ENCODE peak calls at places on chromosomes 5 and 9, in ten cellular contexts. A, W, N, J, H, Q, U, X, C and O are unnamed samples. For H3K36me3 and H3K4me1, the result is how much of the 10 kb centered on the place peaks cover.

GRCh38 chr9:89845862-89846261 is 241.1 kb downstream of the GADD45G start:
- DNase-seq in Q (peak), U (no peak), H (no peak), A (no peak), C (peak), W (no peak), N (no peak), X (no peak), J (no peak), O (no peak)

GRCh38 chr9:134785325-134786108 is 95.1 kb upstream of the FCN2 start:
- DNase-seq in X (no peak), N (peak), H (no peak), J (no peak), W (peak), Q (no peak), U (no peak), A (no peak), C (no peak), O (no peak)

GRCh38 chr5:163730206-163730782 is 224.9 kb downstream of the MAT2B start:
- DNase-seq in X (no peak), J (peak), Q (no peak), U (no peak), A (no peak), C (no peak), H (no peak), W (no peak), N (no peak), O (no peak)

GRCh38 chr5:149133795-149134777 is 7.2 kb upstream of the ABLIM3 start:
- DNase-seq in W (peak), C (peak), H (no peak), Q (peak), U (peak), X (peak), J (no peak), N (peak), A (no peak), O (no peak)

GRCh38 chr5:75275736-75276135 is 39.1 kb upstream of the ANKRD31 start:
- DNase-seq in X (no peak), H (no peak), A (no peak), W (no peak), J (no peak), Q (no peak), U (no peak), C (no peak), N (no peak), O (no peak)

GRCh38 chr5:162474239-162474638 is 406.7 kb downstream of the GABRG2 start:
- DNase-seq in A (no peak), N (no peak), J (no peak), C (no peak), W (no peak), X (no peak), U (no peak), Q (no peak), H (no peak), O (no peak)

GRCh38 chr9:18489861-18490260 is 15.9 kb downstream of the ADAMTSL1 start:
- DNase-seq in X (no peak), J (no peak), H (no peak), N (no peak), W (peak), U (no peak), C (no peak), A (no peak), Q (no peak), O (no peak)

GRCh38 chr9:37911271-37911681 is 7.3 kb upstream of the SLC25A51 start:
- DNase-seq in H (no peak), C (no peak), W (no peak), X (no peak), N (no peak), U (no peak), A (no peak), Q (no peak), J (peak), O (peak)

GRCh38 chr5:10563940-10564837 is at the start of gene ANKRD33B:
- DNase-seq in C (no peak), X (peak), N (peak), H (peak), J (peak), Q (no peak), U (no peak), W (peak), A (peak), O (no peak)

GRCh38 chr9:899440-900184 is 58.1 kb downstream of the DMRT1 start:
- DNase-seq in C (no peak), A (no peak), N (no peak), J (no peak), Q (no peak), W (no peak), U (no peak), X (peak), H (no peak), O (no peak)

GRCh38 chr9:98709968-98710965 is 1.5 kb upstream of the GABBR2 start:
- DNase-seq in U (no peak), J (peak), N (no peak), W (peak), C (no peak), Q (no peak), H (no peak), X (peak), A (peak), O (no peak)

GRCh38 chr9:82972446-82972845 is 90.5 kb downstream of the RASEF start:
- DNase-seq in X (no peak), W (no peak), U (no peak), Q (no peak), N (no peak), J (no peak), C (no peak), H (no peak), A (no peak), O (no peak)

GRCh38 chr5:69444127-69444754 is 29.3 kb downstream of the MARVELD2 start:
- DNase-seq in J (no peak), Q (no peak), X (no peak), H (no peak), C (no peak), W (peak), U (no peak), N (no peak), A (no peak), O (no peak)

GRCh38 chr5:122313001-122313402 is 965 bp downstream of the SNCAIP start:
- DNase-seq in Q (no peak), X (peak), A (no peak), N (no peak), C (no peak), J (no peak), H (no peak), U (no peak), W (peak), O (no peak)

GRCh38 chr5:144083185-144083584 is 87.3 kb downstream of the YIPF5 start:
- DNase-seq in N (no peak), Q (no peak), W (no peak), J (no peak), X (no peak), C (no peak), U (no peak), A (no peak), H (no peak), O (no peak)

GRCh38 chr5:133890308-133890707 is 78.1 kb downstream of the C5orf15 start:
- DNase-seq in J (no peak), Q (no peak), X (no peak), A (no peak), U (no peak), N (no peak), C (no peak), W (no peak), H (no peak), O (no peak)

GRCh38 chr9:130768265-130768664 is 66.8 kb upstream of the ABL1 start:
- DNase-seq in N (no peak), Q (no peak), W (no peak), A (no peak), X (no peak), C (no peak), H (no peak), J (no peak), U (no peak), O (no peak)

GRCh38 chr9:36868591-36869282 is 165.3 kb downstream of the PAX5 start:
- DNase-seq in W (no peak), Q (no peak), U (no peak), N (no peak), X (no peak), H (peak), C (no peak), A (no peak), J (no peak), O (no peak)

GRCh38 chr5:81750308-81751008 is 439 bp downstream of the SSBP2 start:
- DNase-seq in H (no peak), U (no peak), J (peak), A (no peak), X (peak), Q (no peak), W (no peak), C (no peak), N (no peak), O (no peak)

GRCh38 chr5:36242534-36243144 is 914 bp upstream of the NADK2 start:
- DNase-seq in X (no peak), C (no peak), A (peak), J (no peak), W (no peak), N (no peak), U (no peak), Q (no peak), H (peak), O (no peak)

GRCh38 chr5:664343-664993 is 28.7 kb downstream of the TPPP start:
- DNase-seq in A (no peak), X (no peak), Q (no peak), C (no peak), H (peak), N (no peak), J (no peak), U (no peak), W (no peak), O (no peak)

GRCh38 chr9:124060844-124061605 is 49.5 kb downstream of the LHX2 start:
- DNase-seq in N (no peak), W (no peak), X (no peak), C (no peak), Q (no peak), J (no peak), H (no peak), A (no peak), U (no peak), O (no peak)

GRCh38 chr5:178280631-178281030 is 48.0 kb upstream of the PHYKPL start:
- DNase-seq in C (no peak), A (no peak), Q (no peak), J (no peak), X (no peak), H (peak), U (no peak), N (peak), W (no peak), O (no peak)

GRCh38 chr9:89919171-89919681 is 314.4 kb downstream of the GADD45G start:
- DNase-seq in H (no peak), X (no peak), U (no peak), J (peak), W (no peak), N (peak), A (no peak), C (peak), Q (peak), O (peak)

GRCh38 chr9:135343733-135344522 is 135.7 kb upstream of the PPP1R26 start:
- DNase-seq in Q (no peak), C (no peak), J (peak), W (peak), U (no peak), X (peak), H (peak), N (peak), A (peak), O (no peak)

GRCh38 chr9:87392091-87392490 is 105.6 kb upstream of the DAPK1 start:
- DNase-seq in Q (no peak), U (no peak), J (no peak), A (no peak), X (no peak), C (no peak), N (no peak), H (no peak), W (no peak), O (no peak)

GRCh38 chr9:129548571-129549135 is 72.2 kb downstream of the C9orf50 start:
- DNase-seq in J (no peak), U (peak), Q (no peak), X (no peak), A (no peak), H (no peak), N (peak), C (no peak), W (no peak), O (peak)

GRCh38 chr5:151106509-151106908 is 25.7 kb upstream of the TNIP1 start:
- DNase-seq in U (no peak), N (no peak), C (no peak), A (no peak), J (no peak), X (no peak), W (no peak), Q (no peak), H (no peak), O (no peak)

GRCh38 chr5:151107084-151107483 is 26.2 kb upstream of the TNIP1 start:
- DNase-seq in N (no peak), Q (no peak), C (no peak), A (no peak), H (no peak), J (no peak), X (no peak), W (no peak), U (no peak), O (no peak)

GRCh38 chr5:151105561-151105960 is 24.7 kb upstream of the TNIP1 start:
- DNase-seq in N (no peak), W (no peak), C (no peak), X (no peak), U (no peak), J (no peak), H (no peak), Q (no peak), A (no peak), O (no peak)

GRCh38 chr5:151106073-151106472 is 25.2 kb upstream of the TNIP1 start:
- DNase-seq in X (no peak), A (no peak), C (no peak), U (no peak), N (no peak), Q (no peak), W (no peak), J (no peak), H (no peak), O (no peak)

DNA sequence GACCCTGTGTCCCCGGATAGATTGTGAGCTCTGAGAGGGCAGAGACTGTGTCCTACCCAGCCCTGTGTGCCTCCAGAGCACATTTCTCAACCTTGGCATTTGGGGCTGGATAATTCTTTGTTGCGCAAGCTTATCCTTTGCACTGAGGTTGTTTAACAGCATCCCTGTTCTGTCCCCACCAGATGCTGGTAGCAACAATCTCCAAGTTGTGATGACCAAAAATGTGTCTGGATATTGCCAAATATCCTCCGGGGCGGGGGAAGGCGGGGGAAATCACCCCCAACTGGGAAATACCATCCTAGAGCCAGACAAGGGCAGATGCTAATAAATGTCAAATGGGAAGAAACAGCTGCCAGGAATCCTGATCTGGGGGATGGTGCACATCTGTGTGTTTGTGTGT is 24.0 kb upstream of the TNIP1 start:
- DNase-seq in A (no peak), X (peak), Q (no peak), H (no peak), U (no peak), C (peak), W (no peak), N (no peak), J (no peak), O (peak)
- H3K36me3 ChIP-seq in A (half or more), X (half or more), Q (under half), H (under half), U (under half), C (half or more), W (under half), N (half or more), J (half or more), O (under half)

DNA sequence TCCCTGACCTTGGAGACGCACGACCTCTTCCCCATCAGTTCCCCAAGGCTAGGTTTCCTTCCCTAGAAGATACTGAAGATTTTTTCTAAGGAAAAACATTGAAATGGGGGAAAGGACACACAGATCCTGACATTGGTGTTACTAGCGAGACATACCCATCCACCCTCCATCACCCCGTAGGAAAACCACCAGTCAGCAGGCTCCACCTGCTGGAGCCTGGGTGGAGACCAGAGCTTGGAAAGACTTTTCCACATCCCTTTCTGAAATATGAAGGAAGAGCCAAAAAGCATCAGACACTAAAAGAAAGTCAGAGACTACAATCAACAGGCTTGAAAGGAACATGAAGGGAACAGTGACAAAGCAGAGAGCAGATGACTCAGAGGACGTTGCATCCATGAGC is 638.0 kb downstream of the IRX1 start:
- DNase-seq in J (no peak), Q (peak), A (no peak), X (no peak), N (no peak), U (no peak), H (no peak), C (no peak), W (no peak), O (no peak)
- H3K4me1 ChIP-seq in J (under half), Q (under half), A (under half), X (under half), N (under half), U (under half), H (under half), C (under half), W (under half), O (under half)

DNA sequence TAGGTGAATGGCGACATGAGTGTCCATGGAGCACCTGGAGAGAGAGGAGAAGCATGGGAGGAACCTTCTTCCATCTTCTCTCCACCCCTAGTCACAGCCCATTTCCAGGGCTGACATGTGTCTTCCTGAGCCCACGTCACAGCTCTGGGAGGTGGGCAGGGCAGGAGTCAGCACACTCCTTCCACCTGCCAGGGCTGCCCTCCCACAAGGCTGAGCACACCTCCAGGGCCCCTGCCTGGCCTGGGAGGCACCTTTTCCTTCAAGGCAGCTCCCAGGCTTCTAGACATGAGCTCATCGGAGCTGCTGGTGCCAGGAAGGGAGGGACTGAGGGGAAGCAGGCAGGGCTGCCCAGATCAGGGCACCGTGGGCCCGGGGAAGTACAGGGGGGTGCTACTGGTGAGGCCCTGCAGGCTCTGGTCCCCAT is 13.6 kb upstream of the SYNPO start:
- DNase-seq in N (peak), W (peak), U (no peak), H (peak), X (no peak), C (no peak), Q (no peak), A (no peak), J (no peak), O (no peak)
- H3K4me3 ChIP-seq in N (peak), W (peak), U (peak), H (peak), X (no peak), C (peak), Q (peak), A (no peak), J (no peak), O (peak)

GRCh38 chr5:141668601-141669265 is 13.3 kb downstream of the ARAP3 start:
- DNase-seq in A (no peak), C (no peak), U (no peak), H (no peak), N (no peak), X (no peak), Q (no peak), W (peak), J (no peak), O (no peak)

GRCh38 chr5:141669519-141669918 is 12.5 kb downstream of the ARAP3 start:
- DNase-seq in X (no peak), Q (no peak), H (no peak), U (no peak), J (no peak), N (no peak), W (no peak), C (no peak), A (no peak), O (no peak)

GRCh38 chr5:141663506-141663905 is 12.3 kb upstream of the FCHSD1 start:
- DNase-seq in A (no peak), J (no peak), C (no peak), Q (no peak), X (no peak), W (no peak), H (no peak), U (no peak), N (no peak), O (no peak)

GRCh38 chr5:141664733-141665461 is 13.7 kb upstream of the FCHSD1 start:
- DNase-seq in Q (no peak), U (no peak), C (peak), X (peak), A (peak), N (peak), H (peak), W (peak), J (peak), O (no peak)

GRCh38 chr5:141665995-141666940 is 15.1 kb upstream of the FCHSD1 start:
- DNase-seq in X (no peak), A (no peak), C (no peak), H (no peak), N (no peak), Q (no peak), J (no peak), W (no peak), U (no peak), O (no peak)
- H3K36me3 ChIP-seq in X (under half), A (under half), C (under half), H (under half), N (under half), Q (under half), J (under half), W (under half), U (under half), O (under half)

DNA sequence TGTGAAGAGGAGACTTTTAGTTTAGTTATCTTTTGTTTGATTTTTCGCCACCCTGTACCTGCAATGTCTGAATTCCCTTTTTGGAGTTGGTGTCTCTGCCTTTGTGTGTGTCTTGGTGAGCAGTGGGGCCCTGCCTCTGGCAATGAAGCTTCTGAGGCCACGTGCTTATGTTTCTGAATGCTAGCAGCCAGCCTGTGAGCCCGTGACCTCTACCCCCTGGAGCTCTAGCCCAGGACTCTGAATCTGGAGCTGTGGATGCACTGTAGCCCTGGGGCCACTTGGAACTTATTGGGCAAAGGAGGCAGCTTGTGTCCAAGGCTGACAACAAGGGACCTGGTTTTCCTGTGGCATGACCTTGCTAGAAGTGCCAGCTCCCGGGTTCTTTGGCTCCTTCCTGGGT is 19.4 kb downstream of the ENTREP1 start:
- DNase-seq in X (no peak), U (no peak), J (no peak), Q (no peak), C (no peak), N (no peak), A (no peak), H (no peak), W (no peak), O (no peak)
- H3K4me1 ChIP-seq in X (under half), U (under half), J (under half), Q (under half), C (under half), N (under half), A (under half), H (under half), W (under half), O (under half)

DNA sequence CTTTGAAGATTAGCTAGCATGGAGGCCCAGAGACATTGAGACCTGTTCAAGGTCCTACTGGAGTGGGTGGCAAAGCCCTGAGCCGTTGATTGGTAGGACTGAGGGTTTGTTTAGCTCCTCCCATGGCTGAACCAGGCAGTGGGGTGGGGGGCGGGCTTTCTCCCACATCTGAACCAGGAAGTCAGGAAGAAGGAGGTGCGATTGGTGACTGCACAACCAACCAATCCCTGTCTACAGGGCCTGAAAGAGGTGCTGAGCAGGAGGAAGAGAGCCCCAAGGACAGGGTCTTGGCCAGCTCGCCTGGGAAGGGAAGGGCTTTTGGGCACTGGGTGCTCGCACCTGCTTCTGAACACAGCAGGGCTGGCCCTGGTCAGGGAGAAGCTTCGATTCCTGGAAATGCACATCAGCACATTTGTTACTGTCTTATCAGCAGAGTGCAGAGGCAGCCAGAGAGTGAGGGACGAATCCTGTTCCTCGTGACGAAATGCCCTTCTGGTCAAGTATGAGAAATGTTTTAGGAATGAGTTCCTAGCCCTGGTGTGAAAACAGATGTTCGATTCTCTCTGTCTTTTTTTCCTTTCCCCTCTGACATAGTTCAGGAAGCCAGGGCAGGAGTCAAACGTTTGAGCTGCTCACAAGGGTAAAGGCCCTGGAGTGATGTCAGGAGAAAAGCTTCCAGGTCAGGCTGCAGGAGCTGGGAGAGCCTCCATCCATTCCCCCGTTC is 294.8 kb upstream of the KLF4 start:
- DNase-seq in H (no peak), C (peak), N (peak), U (no peak), W (peak), J (peak), A (no peak), X (peak), Q (no peak), O (no peak)
- H3K4me3 ChIP-seq in H (no peak), C (no peak), N (no peak), U (no peak), W (no peak), J (no peak), A (no peak), X (no peak), Q (no peak), O (no peak)